ENCODE peak calls at places on chromosome 22, in four cellular contexts. One of them, this sample, is unnamed.

GRCh38 chr22:50464451-50464850 is 10.4 kb downstream of the SBF1 start:
- DNase-seq in left kidney: no peak
- DNase-seq in stimulated activated CD4-positive, alpha-beta T cell treated with anti-CD3 and anti-CD28 coated beads, Interleukin-15, amount 100 ng/mL, for 1 hour: no peak
- DNase-seq in H9: no peak
- DNase-seq in this sample: no peak

GRCh38 chr22:37419916-37420655 is 7.2 kb downstream of the ELFN2 start:
- DNase-seq in stimulated activated CD4-positive, alpha-beta T cell treated with anti-CD3 and anti-CD28 coated beads, Interleukin-15, amount 100 ng/mL, for 1 hour: no peak
- DNase-seq in left kidney: peak
- DNase-seq in H9: peak
- DNase-seq in this sample: peak

GRCh38 chr22:30301995-30302809 is 12.9 kb upstream of the CASTOR1 start:
- DNase-seq in stimulated activated CD4-positive, alpha-beta T cell treated with anti-CD3 and anti-CD28 coated beads, Interleukin-15, amount 100 ng/mL, for 1 hour: no peak
- DNase-seq in left kidney: no peak
- DNase-seq in H9: no peak
- DNase-seq in this sample: no peak

GRCh38 chr22:29734853-29735252 is 15.1 kb downstream of the CABP7 start:
- DNase-seq in H9: peak
- DNase-seq in left kidney: peak
- DNase-seq in stimulated activated CD4-positive, alpha-beta T cell treated with anti-CD3 and anti-CD28 coated beads, Interleukin-15, amount 100 ng/mL, for 1 hour: no peak
- DNase-seq in this sample: peak

GRCh38 chr22:42419328-42419881 is 12.8 kb downstream of the NFAM1 start:
- DNase-seq in stimulated activated CD4-positive, alpha-beta T cell treated with anti-CD3 and anti-CD28 coated beads, Interleukin-15, amount 100 ng/mL, for 1 hour: no peak
- DNase-seq in H9: no peak
- DNase-seq in left kidney: peak
- DNase-seq in this sample: no peak

GRCh38 chr22:23077627-23078461 is 7.5 kb downstream of the GNAZ start:
- DNase-seq in stimulated activated CD4-positive, alpha-beta T cell treated with anti-CD3 and anti-CD28 coated beads, Interleukin-15, amount 100 ng/mL, for 1 hour: no peak
- DNase-seq in left kidney: no peak
- DNase-seq in H9: no peak
- DNase-seq in this sample: no peak

GRCh38 chr22:46803936-46804335 is 41.5 kb downstream of the TBC1D22A start:
- DNase-seq in left kidney: no peak
- DNase-seq in stimulated activated CD4-positive, alpha-beta T cell treated with anti-CD3 and anti-CD28 coated beads, Interleukin-15, amount 100 ng/mL, for 1 hour: no peak
- DNase-seq in H9: no peak
- DNase-seq in this sample: no peak

GRCh38 chr22:27986459-27986858 is 67.4 kb upstream of the PITPNB start:
- DNase-seq in left kidney: no peak
- DNase-seq in H9: peak
- DNase-seq in stimulated activated CD4-positive, alpha-beta T cell treated with anti-CD3 and anti-CD28 coated beads, Interleukin-15, amount 100 ng/mL, for 1 hour: no peak
- DNase-seq in this sample: no peak

GRCh38 chr22:42315392-42315756 is 44.9 kb upstream of the TCF20 start:
- DNase-seq in left kidney: no peak
- DNase-seq in stimulated activated CD4-positive, alpha-beta T cell treated with anti-CD3 and anti-CD28 coated beads, Interleukin-15, amount 100 ng/mL, for 1 hour: no peak
- DNase-seq in H9: no peak
- DNase-seq in this sample: no peak

GRCh38 chr22:42926768-42927167 is 69.7 kb upstream of the ARFGAP3 start:
- DNase-seq in left kidney: no peak
- DNase-seq in H9: no peak
- DNase-seq in stimulated activated CD4-positive, alpha-beta T cell treated with anti-CD3 and anti-CD28 coated beads, Interleukin-15, amount 100 ng/mL, for 1 hour: no peak
- DNase-seq in this sample: no peak

GRCh38 chr22:23772315-23773246 is at the start of gene MMP11:
- DNase-seq in H9: peak
- DNase-seq in stimulated activated CD4-positive, alpha-beta T cell treated with anti-CD3 and anti-CD28 coated beads, Interleukin-15, amount 100 ng/mL, for 1 hour: peak
- DNase-seq in left kidney: peak
- DNase-seq in this sample: peak

GRCh38 chr22:47111626-47112373 is 349.4 kb downstream of the TBC1D22A start:
- DNase-seq in H9: peak
- DNase-seq in left kidney: peak
- DNase-seq in stimulated activated CD4-positive, alpha-beta T cell treated with anti-CD3 and anti-CD28 coated beads, Interleukin-15, amount 100 ng/mL, for 1 hour: no peak
- DNase-seq in this sample: no peak

GRCh38 chr22:41286639-41287091 is 678 bp upstream of the RANGAP1 start:
- DNase-seq in stimulated activated CD4-positive, alpha-beta T cell treated with anti-CD3 and anti-CD28 coated beads, Interleukin-15, amount 100 ng/mL, for 1 hour: no peak
- DNase-seq in H9: no peak
- DNase-seq in left kidney: no peak
- DNase-seq in this sample: no peak

GRCh38 chr22:43504068-43504467 is 92.3 kb downstream of the MPPED1 start:
- DNase-seq in stimulated activated CD4-positive, alpha-beta T cell treated with anti-CD3 and anti-CD28 coated beads, Interleukin-15, amount 100 ng/mL, for 1 hour: no peak
- DNase-seq in H9: no peak
- DNase-seq in left kidney: no peak
- DNase-seq in this sample: no peak

GRCh38 chr22:19709063-19709769 is 5.1 kb upstream of the SEPTIN5 start:
- DNase-seq in H9: peak
- DNase-seq in stimulated activated CD4-positive, alpha-beta T cell treated with anti-CD3 and anti-CD28 coated beads, Interleukin-15, amount 100 ng/mL, for 1 hour: no peak
- DNase-seq in left kidney: no peak
- DNase-seq in this sample: no peak

GRCh38 chr22:27139935-27140493 is 482.6 kb downstream of the MIAT start:
- DNase-seq in left kidney: peak
- DNase-seq in H9: no peak
- DNase-seq in stimulated activated CD4-positive, alpha-beta T cell treated with anti-CD3 and anti-CD28 coated beads, Interleukin-15, amount 100 ng/mL, for 1 hour: no peak
- DNase-seq in this sample: no peak

GRCh38 chr22:40006641-40007040 is 11.9 kb downstream of the FAM83F start:
- DNase-seq in stimulated activated CD4-positive, alpha-beta T cell treated with anti-CD3 and anti-CD28 coated beads, Interleukin-15, amount 100 ng/mL, for 1 hour: no peak
- DNase-seq in H9: no peak
- DNase-seq in left kidney: peak
- DNase-seq in this sample: no peak

GRCh38 chr22:36726007-36726380 is 22.4 kb upstream of the CACNG2 start:
- DNase-seq in H9: no peak
- DNase-seq in left kidney: no peak
- DNase-seq in stimulated activated CD4-positive, alpha-beta T cell treated with anti-CD3 and anti-CD28 coated beads, Interleukin-15, amount 100 ng/mL, for 1 hour: no peak
- DNase-seq in this sample: no peak

GRCh38 chr22:47260551-47260950 is 498.1 kb downstream of the TBC1D22A start:
- DNase-seq in stimulated activated CD4-positive, alpha-beta T cell treated with anti-CD3 and anti-CD28 coated beads, Interleukin-15, amount 100 ng/mL, for 1 hour: no peak
- DNase-seq in H9: no peak
- DNase-seq in left kidney: no peak
- DNase-seq in this sample: no peak

GRCh38 chr22:23147632-23148387 is 2.5 kb downstream of the RAB36 start:
- DNase-seq in left kidney: no peak
- DNase-seq in stimulated activated CD4-positive, alpha-beta T cell treated with anti-CD3 and anti-CD28 coated beads, Interleukin-15, amount 100 ng/mL, for 1 hour: no peak
- DNase-seq in H9: no peak
- DNase-seq in this sample: no peak

GRCh38 chr22:28548411-28548810 is 131.2 kb downstream of the TTC28 start:
- DNase-seq in stimulated activated CD4-positive, alpha-beta T cell treated with anti-CD3 and anti-CD28 coated beads, Interleukin-15, amount 100 ng/mL, for 1 hour: no peak
- DNase-seq in left kidney: no peak
- DNase-seq in H9: no peak
- DNase-seq in this sample: no peak

GRCh38 chr22:35454416-35455054 is 54.6 kb downstream of the MCM5 start:
- DNase-seq in stimulated activated CD4-positive, alpha-beta T cell treated with anti-CD3 and anti-CD28 coated beads, Interleukin-15, amount 100 ng/mL, for 1 hour: no peak
- DNase-seq in left kidney: peak
- DNase-seq in H9: no peak
- DNase-seq in this sample: no peak

GRCh38 chr22:44363980-44364749 is 51.4 kb upstream of the SHISAL1 start:
- DNase-seq in stimulated activated CD4-positive, alpha-beta T cell treated with anti-CD3 and anti-CD28 coated beads, Interleukin-15, amount 100 ng/mL, for 1 hour: no peak
- DNase-seq in left kidney: peak
- DNase-seq in H9: no peak
- DNase-seq in this sample: no peak

GRCh38 chr22:19868333-19868732 is 13.7 kb upstream of the GNB1L start:
- DNase-seq in stimulated activated CD4-positive, alpha-beta T cell treated with anti-CD3 and anti-CD28 coated beads, Interleukin-15, amount 100 ng/mL, for 1 hour: no peak
- DNase-seq in left kidney: no peak
- DNase-seq in H9: peak
- DNase-seq in this sample: no peak

GRCh38 chr22:30007361-30007760 is 72.9 kb upstream of the HORMAD2 start:
- DNase-seq in left kidney: no peak
- DNase-seq in stimulated activated CD4-positive, alpha-beta T cell treated with anti-CD3 and anti-CD28 coated beads, Interleukin-15, amount 100 ng/mL, for 1 hour: no peak
- DNase-seq in H9: no peak
- DNase-seq in this sample: no peak

GRCh38 chr22:48431536-48432315 is 1395.9 kb downstream of the BRD1 start:
- DNase-seq in left kidney: no peak
- DNase-seq in stimulated activated CD4-positive, alpha-beta T cell treated with anti-CD3 and anti-CD28 coated beads, Interleukin-15, amount 100 ng/mL, for 1 hour: no peak
- DNase-seq in H9: no peak
- DNase-seq in this sample: no peak

GRCh38 chr22:40560551-40560950 is 76.0 kb downstream of the MRTFA start:
- DNase-seq in left kidney: no peak
- DNase-seq in H9: no peak
- DNase-seq in stimulated activated CD4-positive, alpha-beta T cell treated with anti-CD3 and anti-CD28 coated beads, Interleukin-15, amount 100 ng/mL, for 1 hour: no peak
- DNase-seq in this sample: no peak

GRCh38 chr22:50627914-50628542 is at the start of gene ARSA:
- DNase-seq in H9: peak
- DNase-seq in left kidney: peak
- DNase-seq in stimulated activated CD4-positive, alpha-beta T cell treated with anti-CD3 and anti-CD28 coated beads, Interleukin-15, amount 100 ng/mL, for 1 hour: peak
- DNase-seq in this sample: peak

GRCh38 chr22:32342977-32343376 is 14.7 kb upstream of the RFPL3 start:
- DNase-seq in left kidney: no peak
- DNase-seq in stimulated activated CD4-positive, alpha-beta T cell treated with anti-CD3 and anti-CD28 coated beads, Interleukin-15, amount 100 ng/mL, for 1 hour: no peak
- DNase-seq in H9: no peak
- DNase-seq in this sample: no peak

GRCh38 chr22:43526117-43526655 is 114.4 kb downstream of the MPPED1 start:
- DNase-seq in stimulated activated CD4-positive, alpha-beta T cell treated with anti-CD3 and anti-CD28 coated beads, Interleukin-15, amount 100 ng/mL, for 1 hour: no peak
- DNase-seq in left kidney: no peak
- DNase-seq in H9: no peak
- DNase-seq in this sample: no peak

GRCh38 chr22:36486619-36487384 is 5.4 kb upstream of the TXN2 start:
- DNase-seq in stimulated activated CD4-positive, alpha-beta T cell treated with anti-CD3 and anti-CD28 coated beads, Interleukin-15, amount 100 ng/mL, for 1 hour: peak
- DNase-seq in H9: peak
- DNase-seq in left kidney: peak
- DNase-seq in this sample: peak

GRCh38 chr22:31120230-31120629 is 2.5 kb upstream of the INPP5J start:
- DNase-seq in left kidney: no peak
- DNase-seq in stimulated activated CD4-positive, alpha-beta T cell treated with anti-CD3 and anti-CD28 coated beads, Interleukin-15, amount 100 ng/mL, for 1 hour: no peak
- DNase-seq in H9: no peak
- DNase-seq in this sample: no peak

GRCh38 chr22:42324991-42325710 is 54.7 kb upstream of the TCF20 start:
- DNase-seq in left kidney: no peak
- DNase-seq in H9: peak
- DNase-seq in stimulated activated CD4-positive, alpha-beta T cell treated with anti-CD3 and anti-CD28 coated beads, Interleukin-15, amount 100 ng/mL, for 1 hour: no peak
- DNase-seq in this sample: no peak

GRCh38 chr22:49765951-49766350 is 61.7 kb downstream of the BRD1 start:
- DNase-seq in stimulated activated CD4-positive, alpha-beta T cell treated with anti-CD3 and anti-CD28 coated beads, Interleukin-15, amount 100 ng/mL, for 1 hour: no peak
- DNase-seq in H9: no peak
- DNase-seq in left kidney: no peak
- DNase-seq in this sample: no peak

GRCh38 chr22:41469218-41469851 is 418 bp downstream of the ACO2 start:
- DNase-seq in stimulated activated CD4-positive, alpha-beta T cell treated with anti-CD3 and anti-CD28 coated beads, Interleukin-15, amount 100 ng/mL, for 1 hour: no peak
- DNase-seq in left kidney: peak
- DNase-seq in H9: no peak
- DNase-seq in this sample: peak

GRCh38 chr22:46914916-46915894 is 152.8 kb downstream of the TBC1D22A start:
- DNase-seq in left kidney: no peak
- DNase-seq in H9: no peak
- DNase-seq in stimulated activated CD4-positive, alpha-beta T cell treated with anti-CD3 and anti-CD28 coated beads, Interleukin-15, amount 100 ng/mL, for 1 hour: no peak
- DNase-seq in this sample: no peak

GRCh38 chr22:46860562-46860961 is 98.1 kb downstream of the TBC1D22A start:
- DNase-seq in H9: no peak
- DNase-seq in left kidney: no peak
- DNase-seq in stimulated activated CD4-positive, alpha-beta T cell treated with anti-CD3 and anti-CD28 coated beads, Interleukin-15, amount 100 ng/mL, for 1 hour: no peak
- DNase-seq in this sample: no peak

GRCh38 chr22:24030186-24030702 is 19.1 kb downstream of the CABIN1 start:
- DNase-seq in H9: no peak
- DNase-seq in left kidney: no peak
- DNase-seq in stimulated activated CD4-positive, alpha-beta T cell treated with anti-CD3 and anti-CD28 coated beads, Interleukin-15, amount 100 ng/mL, for 1 hour: no peak
- DNase-seq in this sample: no peak